ENCODE peak calls at places on chromosomes 2 and 18, in six cellular contexts. T is GM23248, E is PC-3, C is right cardiac atrium, P is cardiac muscle cell, D is upper lobe of right lung. U is an unnamed sample.
A peak's percentile ranks its signal among the peaks of the same experiment; 100 is the strongest.

GRCh38 chr2:121505005-121505404 is 25.7 kb upstream of the RNU4ATAC start:
- DNase-seq in T (peak; percentile 92), E (peak; percentile 73), C (no peak), P (peak; percentile 43), D (no peak), U (no peak)

GRCh38 chr18:8889479-8889878 is 184.1 kb downstream of the MTCL1 start:
- DNase-seq in T (peak; percentile 27), E (no peak), C (no peak), P (peak; percentile 34), D (no peak), U (no peak)

GRCh38 chr2:207528980-207529329 is 807 bp upstream of the CREB1 start:
- DNase-seq in T (peak; percentile 52), E (peak; percentile 46), C (no peak), P (peak; percentile 50), D (no peak), U (peak; percentile 44)

GRCh38 chr18:78986018-78986481 is 6.4 kb downstream of the SALL3 start:
- DNase-seq in T (peak; percentile 36), E (peak; percentile 25), C (no peak), P (peak; percentile 51), D (no peak), U (no peak)

GRCh38 chr2:171505374-171505773 is 16.9 kb upstream of the CYBRD1 start:
- DNase-seq in T (peak; percentile 38), E (no peak), C (no peak), P (peak; percentile 43), D (no peak), U (no peak)

GRCh38 chr2:176534798-176535479 is 265.7 kb downstream of the MTX2 start:
- DNase-seq in T (peak; percentile 96), E (peak; percentile 91), C (no peak), P (peak; percentile 33), D (no peak), U (no peak)

GRCh38 chr2:106189325-106189724 is 4.8 kb downstream of the UXS1 start:
- DNase-seq in T (no peak), E (no peak), C (no peak), P (no peak), D (no peak), U (no peak)

GRCh38 chr2:203328735-203329549 is 748 bp downstream of the ABI2 start:
- DNase-seq in T (peak; percentile 85), E (peak; percentile 45), C (peak; percentile 35), P (peak; percentile 53), D (peak; percentile 74), U (peak; percentile 55)

GRCh38 chr2:163692611-163693482 is 43.0 kb downstream of the FIGN start:
- DNase-seq in T (peak; percentile 27), E (peak; percentile 27), C (no peak), P (no peak), D (no peak), U (no peak)

GRCh38 chr2:230794472-230794871 is 70.3 kb upstream of the ITM2C start:
- DNase-seq in T (no peak), E (peak; percentile 43), C (no peak), P (peak; percentile 40), D (no peak), U (peak; percentile 48)

GRCh38 chr2:229443869-229444268 is 172.8 kb upstream of the PID1 start:
- DNase-seq in T (no peak), E (no peak), C (no peak), P (no peak), D (no peak), U (no peak)

GRCh38 chr18:11849845-11850747 is 1.1 kb upstream of the CHMP1B start:
- DNase-seq in T (peak; percentile 94), E (peak; percentile 94), C (peak; percentile 79), P (peak; percentile 96), D (peak; percentile 80), U (peak; percentile 41)

GRCh38 chr18:657998-658946 is 819 bp downstream of the TYMS start:
- DNase-seq in T (peak; percentile 94), E (peak; percentile 96), C (peak; percentile 80), P (peak; percentile 90), D (peak; percentile 86), U (no peak)

GRCh38 chr2:158128168-158128973 is 26.7 kb downstream of the UPP2 start:
- DNase-seq in T (no peak), E (peak; percentile 65), C (no peak), P (no peak), D (no peak), U (no peak)

GRCh38 chr2:239341840-239342239 is 59.0 kb downstream of the HDAC4 start:
- DNase-seq in T (no peak), E (no peak), C (no peak), P (no peak), D (no peak), U (no peak)

GRCh38 chr2:172833898-172834297 is 98.3 kb downstream of the RAPGEF4 start:
- DNase-seq in T (no peak), E (no peak), C (no peak), P (peak; percentile 93), D (no peak), U (no peak)

GRCh38 chr2:33074197-33074596 is 127.4 kb downstream of the LTBP1 start:
- DNase-seq in T (no peak), E (no peak), C (no peak), P (no peak), D (no peak), U (no peak)

GRCh38 chr2:33068261-33068660 is 121.5 kb downstream of the LTBP1 start:
- DNase-seq in T (peak; percentile 80), E (peak; percentile 87), C (no peak), P (peak; percentile 17), D (no peak), U (no peak)

GRCh38 chr2:33073018-33073417 is 126.3 kb downstream of the LTBP1 start:
- DNase-seq in T (peak; percentile 47), E (peak; percentile 66), C (no peak), P (no peak), D (no peak), U (no peak)

GRCh38 chr2:33069894-33070651 is 123.3 kb downstream of the LTBP1 start:
- DNase-seq in T (peak; percentile 99), E (peak; percentile 99), C (peak; percentile 72), P (peak; percentile 95), D (no peak), U (no peak)

GRCh38 chr2:33071591-33071990 is 124.8 kb downstream of the LTBP1 start:
- DNase-seq in T (no peak), E (no peak), C (no peak), P (peak; percentile 8), D (no peak), U (no peak)
- H3K27ac ChIP-seq in T (no peak overlapping the region), E (peak overlapping the region; percentile 98), C (no peak overlapping the region), P (no peak overlapping the region), D (no peak overlapping the region), U (no peak overlapping the region)

GRCh38 chr2:216761119-216761518 is 65.8 kb upstream of the IGFBP5 start:
- DNase-seq in T (no peak), E (no peak), C (no peak), P (no peak), D (no peak), U (no peak)

GRCh38 chr2:216770050-216770449 is 74.7 kb upstream of the IGFBP5 start:
- DNase-seq in T (no peak), E (no peak), C (no peak), P (no peak), D (no peak), U (no peak)

GRCh38 chr2:216761809-216762208 is 66.5 kb upstream of the IGFBP5 start:
- DNase-seq in T (no peak), E (no peak), C (no peak), P (no peak), D (no peak), U (no peak)

GRCh38 chr2:216768908-216769401 is 73.6 kb upstream of the IGFBP5 start:
- DNase-seq in T (no peak), E (no peak), C (no peak), P (no peak), D (no peak), U (no peak)

GRCh38 chr2:216765810-216766259 is 70.5 kb upstream of the IGFBP5 start:
- DNase-seq in T (no peak), E (peak; percentile 14), C (peak; percentile 66), P (no peak), D (no peak), U (no peak)
- H3K27ac ChIP-seq in T (no peak overlapping the region), E (no peak overlapping the region), C (peak overlapping the region; percentile 0), P (peak overlapping the region; percentile 56), D (no peak overlapping the region), U (no peak overlapping the region)

DNA sequence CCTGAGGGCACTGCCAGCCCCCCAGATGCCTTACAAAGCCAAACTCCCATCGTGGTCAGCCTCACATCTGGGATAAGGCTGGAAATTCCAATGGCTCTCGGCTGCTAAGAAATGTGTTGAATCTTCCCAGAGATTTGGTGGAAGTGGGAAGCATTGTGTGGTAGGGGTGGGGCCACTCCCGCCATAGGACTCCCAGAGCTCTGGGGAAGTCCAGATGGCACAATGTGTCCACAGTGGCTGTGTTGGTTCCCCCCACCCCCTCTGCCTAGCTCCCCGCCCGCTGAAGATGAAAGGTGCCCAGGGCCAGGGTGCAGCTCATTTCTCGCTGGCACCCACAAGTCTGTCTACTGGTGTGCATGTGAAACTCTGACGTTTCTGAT is 199.3 kb downstream of the ZFP36L2 start:
- DNase-seq in T (no peak), E (no peak), C (no peak), P (no peak), D (no peak), U (no peak)
- H3K27ac ChIP-seq in T (no peak overlapping the region), E (no peak overlapping the region), C (peak overlapping the region; percentile 0), P (no peak overlapping the region), D (no peak overlapping the region), U (no peak overlapping the region)

GRCh38 chr2:85235281-85235680 is 92.5 kb downstream of the TGOLN2 start:
- DNase-seq in T (no peak), E (no peak), C (no peak), P (no peak), D (no peak), U (no peak)

GRCh38 chr2:85238607-85239006 is 89.2 kb downstream of the TGOLN2 start:
- DNase-seq in T (no peak), E (no peak), C (no peak), P (no peak), D (no peak), U (no peak)

GRCh38 chr2:85234879-85235278 is 92.9 kb downstream of the TGOLN2 start:
- DNase-seq in T (no peak), E (no peak), C (no peak), P (no peak), D (no peak), U (no peak)

GRCh38 chr2:85237849-85238570 is 89.8 kb downstream of the TGOLN2 start:
- DNase-seq in T (no peak), E (no peak), C (no peak), P (no peak), D (no peak), U (no peak)

DNA sequence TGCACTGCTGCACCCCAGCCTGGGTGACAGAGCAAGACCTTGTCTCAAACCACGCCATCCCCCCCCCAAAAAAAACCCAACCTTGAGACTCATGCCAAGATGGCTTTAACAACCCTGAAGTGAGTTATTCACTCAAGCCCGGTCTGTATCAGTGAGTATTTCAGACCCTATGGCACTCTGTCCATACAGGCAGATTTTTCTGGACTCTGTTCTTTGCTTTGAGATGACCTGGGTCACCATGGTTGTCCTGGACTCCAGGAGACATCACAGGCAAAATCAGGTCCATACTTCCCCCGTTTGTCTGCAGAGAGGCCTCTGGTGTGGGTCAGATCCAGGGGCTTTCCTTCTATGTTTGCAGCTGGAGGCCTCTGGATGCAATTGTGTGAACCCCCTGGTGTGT is 91.7 kb downstream of the TGOLN2 start:
- DNase-seq in T (no peak), E (no peak), C (no peak), P (no peak), D (no peak), U (no peak)
- H3K27ac ChIP-seq in T (no peak overlapping the region), E (no peak overlapping the region), C (no peak overlapping the region), P (no peak overlapping the region), D (no peak overlapping the region), U (no peak overlapping the region)

U was measured in CD8-positive, alpha-beta T cell.